ENCODE peak calls at places on chromosomes 5 and 9, in four cellular contexts. W is CD8-positive, alpha-beta T cell; N is AG04450; C is GM12865. E is an unnamed sample.
A peak's percentile ranks its signal among the peaks of the same experiment; 100 is the strongest.

GRCh38 chr9:21479152-21479702 is 2.9 kb downstream of the IFNE start:
- DNase-seq in C (no peak), N (no peak), W (no peak), E (no peak)

GRCh38 chr9:123360161-123361085 is 4.4 kb downstream of the CRB2 start:
- DNase-seq in C (peak; percentile 53), W (peak; percentile 7), N (no peak), E (peak; percentile 64)

GRCh38 chr5:73122875-73123810 is 2.8 kb downstream of the TMEM171 start:
- DNase-seq in C (peak; percentile 30), N (no peak), W (no peak), E (no peak)

GRCh38 chr5:124289641-124290201 is 456.7 kb downstream of the ZNF608 start:
- DNase-seq in W (no peak), C (peak; percentile 22), N (no peak), E (no peak)

GRCh38 chr9:129586647-129587046 is 34.3 kb downstream of the C9orf50 start:
- DNase-seq in C (no peak), W (no peak), N (no peak), E (no peak)

GRCh38 chr5:128376577-128376976 is 161.5 kb downstream of the FBN2 start:
- DNase-seq in N (no peak), W (no peak), C (no peak), E (no peak)

GRCh38 chr9:130642926-130643325 is 21.5 kb upstream of the PRDM12 start:
- DNase-seq in W (no peak), C (no peak), N (no peak), E (no peak)

GRCh38 chr5:4375640-4376039 is 764.5 kb upstream of the ADAMTS16 start:
- DNase-seq in N (no peak), W (no peak), C (no peak), E (no peak)

GRCh38 chr9:134863306-134863902 is 17.2 kb upstream of the FCN2 start:
- DNase-seq in C (no peak), N (no peak), W (no peak), E (no peak)

GRCh38 chr9:99563364-99563763 is 258.3 kb upstream of the NR4A3 start:
- DNase-seq in W (no peak), C (no peak), N (no peak), E (no peak)

GRCh38 chr5:82422751-82423181 is 144.6 kb upstream of the RPS23 start:
- DNase-seq in W (no peak), C (no peak), N (no peak), E (no peak)

GRCh38 chr5:146965781-146966659 is 87.5 kb upstream of the PPP2R2B start:
- DNase-seq in W (peak; percentile 10), N (peak; percentile 33), C (peak; percentile 77), E (no peak)

GRCh38 chr5:69265931-69266330 is 31.2 kb downstream of the CDK7 start:
- DNase-seq in W (no peak), N (no peak), C (peak; percentile 15), E (no peak)

GRCh38 chr5:122473941-122474340 is 161.9 kb downstream of the SNCAIP start:
- DNase-seq in W (no peak), N (no peak), C (no peak), E (no peak)

GRCh38 chr5:57405984-57406383 is 76.6 kb downstream of the ACTBL2 start:
- DNase-seq in W (no peak), N (no peak), C (no peak), E (no peak)

GRCh38 chr9:36862206-36863145 is 171.6 kb downstream of the PAX5 start:
- DNase-seq in N (no peak), C (no peak), W (no peak), E (peak; percentile 61)
- TF ChIP-seq CTCF in N (peak; percentile 80), C (no peak), W (no peak), E (peak; percentile 64)

GRCh38 chr5:28710360-28710759 is 1672.0 kb upstream of the CDH9 start:
- DNase-seq in N (no peak), W (no peak), C (no peak), E (no peak)
- TF ChIP-seq CTCF in N (no peak), W (no peak), C (no peak), E (peak; percentile 48)

DNA sequence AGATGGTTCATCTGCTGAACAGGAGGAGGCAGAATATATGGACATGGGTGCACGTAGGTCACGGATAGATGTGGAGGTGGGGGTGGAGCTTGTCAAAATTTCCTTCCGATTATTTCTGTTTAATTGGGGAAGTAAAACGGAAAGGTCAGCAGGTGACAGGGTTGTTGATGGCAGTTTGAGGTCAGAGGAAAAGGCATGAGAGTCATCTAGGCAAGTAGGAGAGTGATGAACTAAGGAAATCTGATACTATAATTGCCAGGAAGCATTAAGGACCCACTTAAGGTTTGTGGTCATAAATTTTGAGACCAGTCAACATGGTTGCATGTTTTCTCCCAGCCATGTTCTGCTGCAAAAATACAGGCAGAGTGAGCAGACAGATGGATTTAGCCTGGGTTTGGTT is 8.3 kb upstream of the FAM81B start:
- DNase-seq in C (no peak), W (no peak), N (no peak), E (no peak)
- TF ChIP-seq CTCF in C (no peak), W (no peak), N (no peak), E (no peak)

DNA sequence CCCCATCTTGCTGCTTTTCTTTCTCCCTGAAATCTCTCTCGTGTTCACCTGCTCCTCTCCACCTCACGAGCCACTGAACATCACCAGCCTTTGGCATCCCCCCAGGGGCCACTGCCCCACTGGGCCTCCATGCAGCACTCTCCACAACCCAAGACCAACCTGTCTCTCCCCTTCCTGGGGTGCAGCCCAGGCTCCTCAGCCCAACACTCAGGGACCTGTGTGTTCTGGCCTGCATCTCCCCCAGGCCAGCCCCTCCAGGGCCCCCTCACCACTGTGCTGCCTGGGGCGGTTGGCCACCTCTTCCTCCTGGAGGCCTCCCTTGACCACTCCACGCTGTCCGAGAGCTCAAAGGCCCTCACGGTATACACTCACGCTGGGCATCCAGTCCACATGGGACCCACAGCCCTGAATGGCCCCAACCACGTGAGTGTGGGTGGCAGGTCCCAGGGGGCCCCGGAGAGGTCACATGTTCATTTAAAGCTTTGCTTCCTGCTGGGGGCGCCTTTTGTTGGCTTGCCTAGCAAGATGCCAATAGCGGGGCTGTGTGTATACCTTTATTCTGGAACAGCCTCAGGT is 453 bp upstream of the DOK3 start:
- DNase-seq in N (no peak), W (no peak), C (peak; percentile 75), E (no peak)
- TF ChIP-seq CTCF in N (no peak), W (no peak), C (peak; percentile 5), E (no peak)

GRCh38 chr5:149453618-149454415 is 74.7 kb upstream of the IL17B start:
- DNase-seq in N (no peak), C (no peak), W (no peak), E (no peak)

GRCh38 chr5:149452007-149452664 is 73.0 kb upstream of the IL17B start:
- DNase-seq in N (no peak), W (no peak), C (no peak), E (no peak)

GRCh38 chr5:149450199-149450598 is 71.1 kb upstream of the IL17B start:
- DNase-seq in W (no peak), N (peak; percentile 44), C (no peak), E (no peak)

GRCh38 chr5:149455889-149456409 is 76.9 kb upstream of the IL17B start:
- DNase-seq in N (no peak), W (no peak), C (no peak), E (no peak)

DNA sequence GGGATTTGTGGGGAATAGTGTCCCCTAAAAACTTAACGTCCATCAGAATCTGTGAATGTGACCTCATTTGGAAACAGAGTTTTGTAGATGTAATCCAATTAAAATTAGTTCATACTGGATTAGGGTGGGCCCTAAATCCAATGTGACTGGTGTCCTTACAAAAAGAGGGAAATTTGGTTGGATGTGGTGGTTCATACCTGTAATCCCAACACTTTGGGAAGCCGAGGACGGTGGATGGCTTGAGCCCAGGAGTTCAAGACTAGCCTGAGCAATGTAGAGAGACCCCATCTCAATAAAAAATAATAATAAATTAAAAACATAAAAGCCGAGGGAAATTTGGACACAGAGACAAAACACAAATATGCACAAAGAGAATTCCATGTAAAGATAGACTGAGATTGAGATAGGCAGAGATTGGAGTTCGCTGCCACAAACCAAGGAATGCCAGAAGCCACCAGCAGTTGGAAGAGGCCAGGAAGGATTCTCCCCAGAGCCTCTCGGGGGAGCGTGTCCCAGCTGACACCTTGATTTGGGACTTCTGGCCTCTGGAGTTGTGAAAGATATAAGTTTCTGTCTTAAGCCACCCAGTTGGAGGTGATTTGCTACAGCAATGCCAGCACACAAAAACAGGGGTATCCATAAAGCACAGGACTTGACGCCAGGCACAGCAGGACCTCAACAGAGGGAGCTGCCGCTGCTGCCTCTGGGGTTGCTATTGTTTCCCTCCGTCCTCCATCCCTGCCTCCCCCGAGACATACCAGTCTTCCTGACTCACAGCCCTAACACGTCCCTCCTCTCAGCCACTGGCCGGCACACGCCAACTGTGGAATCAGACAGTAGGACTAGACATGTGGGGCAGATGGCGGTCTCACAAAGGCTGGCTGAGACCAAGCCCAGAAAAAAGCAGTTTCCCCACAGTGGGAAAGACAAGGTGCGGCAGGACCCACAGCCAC is 73.8 kb upstream of the IL17B start:
- DNase-seq in W (no peak), C (no peak), N (peak; percentile 78), E (no peak)
- TF ChIP-seq CTCF in W (no peak), C (no peak), N (peak; percentile 20), E (no peak)

GRCh38 chr9:31807574-31808256 is 576.7 kb upstream of the ACO1 start:
- DNase-seq in N (no peak), W (no peak), C (peak; percentile 19), E (no peak)
- TF ChIP-seq CTCF in N (no peak), W (no peak), C (peak; percentile 14), E (no peak)

DNA sequence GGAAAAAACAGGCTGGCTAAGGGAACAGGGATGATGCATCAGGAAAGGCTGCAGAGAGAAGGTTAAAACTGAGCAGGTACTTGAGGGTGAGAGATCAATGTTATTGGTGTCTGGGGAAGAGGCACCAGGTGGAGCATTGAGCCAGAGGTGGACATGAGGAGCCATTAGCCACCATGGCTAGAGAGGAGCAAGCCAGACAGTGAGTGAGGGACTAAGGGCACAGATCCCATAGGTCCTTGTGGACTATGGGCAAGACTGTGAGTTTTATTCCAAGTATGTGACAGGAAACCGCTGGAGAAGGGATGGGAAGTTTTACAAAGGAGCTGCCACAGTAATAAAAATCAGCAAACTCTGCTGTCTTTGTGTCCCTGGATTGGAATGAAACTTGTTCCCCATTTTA is 349.9 kb downstream of the ENC1 start:
- DNase-seq in W (no peak), C (no peak), N (no peak), E (no peak)
- TF ChIP-seq CTCF in W (no peak), C (no peak), N (no peak), E (no peak)

GRCh38 chr5:156004754-156005153 is 322.2 kb upstream of the SGCD start:
- DNase-seq in W (no peak), N (no peak), C (no peak), E (no peak)

GRCh38 chr5:155996123-155996522 is 330.8 kb upstream of the SGCD start:
- DNase-seq in N (no peak), C (no peak), W (no peak), E (no peak)

GRCh38 chr5:155998258-155998657 is 328.7 kb upstream of the SGCD start:
- DNase-seq in C (no peak), N (no peak), W (no peak), E (no peak)

DNA sequence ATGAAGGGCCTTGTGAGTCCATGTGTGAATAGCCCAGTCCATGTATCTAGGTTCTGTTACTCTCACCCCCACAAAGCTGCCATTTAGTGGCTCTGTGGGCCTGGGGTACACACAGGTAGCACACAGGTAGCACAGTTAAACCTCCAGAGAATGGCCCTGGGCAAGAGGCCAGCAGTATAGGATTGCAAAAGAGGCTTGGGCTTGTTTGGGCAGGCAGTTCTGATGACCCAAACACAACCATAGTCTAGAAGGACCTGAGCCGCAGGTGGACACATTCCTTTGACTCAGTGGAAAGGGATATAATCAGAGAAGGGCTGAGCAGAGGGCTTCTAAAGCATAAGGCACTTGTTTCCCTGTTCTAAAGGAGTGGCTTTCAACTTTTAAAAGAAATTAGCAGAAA is 326.8 kb upstream of the SGCD start:
- DNase-seq in C (no peak), W (no peak), N (no peak), E (no peak)
- TF ChIP-seq CTCF in C (no peak), W (no peak), N (no peak), E (no peak)